ENCODE peak calls at places on chromosomes 2 and 18, in six cellular contexts. S, A, J, Y, U and W are unnamed samples.

GRCh38 chr2:170771049-170771937 is 1.1 kb downstream of the ERICH2 start:
- DNase-seq in S (no peak), A (no peak), J (peak; percentile 0), Y (no peak), U (no peak), W (peak; percentile 2)

GRCh38 chr2:174610243-174610995 is 12.8 kb upstream of the WIPF1 start:
- DNase-seq in S (no peak), A (no peak), J (no peak), Y (no peak), U (no peak), W (no peak)

GRCh38 chr18:58753976-58754375 is 82.7 kb downstream of the MALT1 start:
- DNase-seq in S (no peak), A (no peak), J (no peak), Y (no peak), U (no peak), W (no peak)

GRCh38 chr2:4020153-4020552 is 316.8 kb downstream of the DCDC2C start:
- DNase-seq in S (no peak), A (no peak), J (no peak), Y (no peak), U (no peak), W (no peak)

GRCh38 chr2:38037757-38038615 is 38.0 kb downstream of the CYP1B1 start:
- DNase-seq in S (no peak), A (peak; percentile 70), J (peak; percentile 86), Y (no peak), U (peak; percentile 33), W (no peak)

GRCh38 chr2:62265116-62265515 is 69.2 kb downstream of the B3GNT2 start:
- DNase-seq in S (no peak), A (no peak), J (no peak), Y (no peak), U (no peak), W (no peak)

GRCh38 chr18:42310956-42311355 is 355.9 kb downstream of the PIK3C3 start:
- DNase-seq in S (no peak), A (peak; percentile 85), J (peak; percentile 36), Y (no peak), U (no peak), W (no peak)

GRCh38 chr2:96601382-96602292 is 36.5 kb downstream of the KANSL3 start:
- DNase-seq in S (no peak), A (no peak), J (no peak), Y (no peak), U (no peak), W (no peak)

GRCh38 chr2:159617651-159618050 is 1.3 kb upstream of the BAZ2B start:
- DNase-seq in S (no peak), A (peak; percentile 22), J (peak; percentile 61), Y (no peak), U (no peak), W (no peak)

GRCh38 chr2:219627105-219628100 is at the start of gene SLC4A3:
- DNase-seq in S (no peak), A (peak; percentile 5), J (peak; percentile 47), Y (no peak), U (no peak), W (no peak)

GRCh38 chr2:28408764-28409599 is 16.3 kb downstream of the FOSL2 start:
- DNase-seq in S (no peak), A (peak; percentile 82), J (peak; percentile 66), Y (peak; percentile 68), U (no peak), W (peak; percentile 36)

GRCh38 chr2:106959975-106960632 is 74.1 kb upstream of the ST6GAL2 start:
- DNase-seq in S (no peak), A (peak; percentile 36), J (no peak), Y (no peak), U (no peak), W (no peak)

GRCh38 chr2:225226441-225226840 is 173.1 kb upstream of the NYAP2 start:
- DNase-seq in S (no peak), A (no peak), J (no peak), Y (no peak), U (no peak), W (no peak)

GRCh38 chr2:180442860-180443644 is 436.0 kb upstream of the CWC22 start:
- DNase-seq in S (no peak), A (no peak), J (no peak), Y (no peak), U (no peak), W (no peak)

GRCh38 chr2:58708565-58708964 is 467.4 kb upstream of the FANCL start:
- DNase-seq in S (no peak), A (no peak), J (no peak), Y (no peak), U (no peak), W (no peak)

GRCh38 chr2:154375625-154376020 is 322.9 kb upstream of the KCNJ3 start:
- DNase-seq in S (no peak), A (peak; percentile 68), J (peak; percentile 51), Y (no peak), U (peak; percentile 18), W (peak; percentile 13)

GRCh38 chr18:22560283-22560627 is 142.5 kb upstream of the CTAGE1 start:
- DNase-seq in S (no peak), A (no peak), J (no peak), Y (no peak), U (no peak), W (no peak)

GRCh38 chr2:48510329-48510728 is 19.6 kb upstream of the STON1 start:
- DNase-seq in S (no peak), A (peak; percentile 83), J (peak; percentile 58), Y (no peak), U (no peak), W (peak; percentile 27)

DNA sequence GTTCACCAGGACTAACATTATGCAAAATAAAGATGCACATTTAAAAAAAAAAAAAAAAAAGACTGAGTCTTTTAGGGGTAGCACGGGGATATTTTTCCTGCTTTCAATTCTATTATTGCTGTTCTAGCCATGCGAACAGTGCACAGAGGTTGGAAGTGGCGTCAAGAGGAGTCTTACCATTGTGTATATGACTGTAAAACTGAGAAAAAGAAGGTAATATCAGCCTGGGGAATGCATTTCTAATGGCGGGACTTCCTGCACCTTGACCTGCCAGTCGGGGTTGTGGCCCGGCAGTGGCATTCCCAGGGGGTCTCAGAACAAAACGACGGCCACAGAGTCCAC is 48.5 kb upstream of the ATP6V1B1 start:
- DNase-seq in S (no peak), A (no peak), J (no peak), Y (no peak), U (no peak), W (no peak)
- H3K4me3 ChIP-seq in S (no peak overlapping the region), A (no peak overlapping the region), J (peak overlapping the region; percentile 30), Y (no peak overlapping the region), U (peak overlapping the region; percentile 25), W (peak overlapping the region; percentile 39)

DNA sequence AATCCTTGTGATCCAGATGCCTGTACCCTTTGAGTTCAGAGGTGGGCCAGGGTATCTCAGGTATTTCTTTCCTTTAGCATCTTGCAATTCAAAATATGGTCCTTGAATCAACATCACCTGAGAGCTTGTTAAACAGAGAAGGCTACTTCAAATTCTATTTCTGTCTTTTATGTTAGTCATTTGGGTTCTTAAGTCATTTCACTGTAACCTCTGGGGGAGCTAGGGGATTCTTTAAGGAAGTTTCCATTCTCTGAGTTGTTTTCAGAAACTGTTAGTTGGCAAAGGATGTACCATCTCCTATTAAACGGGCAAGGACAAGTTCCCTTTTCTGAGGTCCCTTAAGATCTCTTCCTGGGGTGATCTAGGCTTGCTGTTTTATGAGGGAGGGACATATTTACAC is 16.6 kb downstream of the CFLAR start:
- DNase-seq in S (no peak), A (peak; percentile 48), J (no peak), Y (no peak), U (no peak), W (no peak)
- H3K4me3 ChIP-seq in S (no peak overlapping the region), A (no peak overlapping the region), J (no peak overlapping the region), Y (no peak overlapping the region), U (no peak overlapping the region), W (no peak overlapping the region)

DNA sequence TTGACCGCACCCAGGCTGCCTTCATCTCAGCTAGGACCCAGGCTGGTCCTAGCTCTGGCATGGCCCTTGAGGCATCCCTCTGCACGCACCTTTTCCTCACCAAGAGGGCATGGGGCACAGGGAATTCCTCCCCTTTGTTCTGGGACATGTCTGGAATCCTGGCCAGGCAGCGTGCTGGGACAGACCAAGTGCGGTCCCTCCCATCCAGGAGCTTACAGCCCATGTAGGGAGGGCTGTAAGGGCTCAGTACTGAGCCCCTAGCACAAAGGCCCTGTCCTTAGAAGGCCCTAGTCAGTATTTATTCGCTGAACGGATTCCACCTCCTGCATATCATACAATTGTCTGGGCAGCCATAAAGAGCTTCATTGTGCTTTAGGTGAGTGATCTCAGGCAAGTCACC is 3.0 kb downstream of the TMEM37 start:
- DNase-seq in S (no peak), A (no peak), J (no peak), Y (no peak), U (no peak), W (no peak)
- H3K4me3 ChIP-seq in S (no peak overlapping the region), A (no peak overlapping the region), J (no peak overlapping the region), Y (no peak overlapping the region), U (no peak overlapping the region), W (no peak overlapping the region)

DNA sequence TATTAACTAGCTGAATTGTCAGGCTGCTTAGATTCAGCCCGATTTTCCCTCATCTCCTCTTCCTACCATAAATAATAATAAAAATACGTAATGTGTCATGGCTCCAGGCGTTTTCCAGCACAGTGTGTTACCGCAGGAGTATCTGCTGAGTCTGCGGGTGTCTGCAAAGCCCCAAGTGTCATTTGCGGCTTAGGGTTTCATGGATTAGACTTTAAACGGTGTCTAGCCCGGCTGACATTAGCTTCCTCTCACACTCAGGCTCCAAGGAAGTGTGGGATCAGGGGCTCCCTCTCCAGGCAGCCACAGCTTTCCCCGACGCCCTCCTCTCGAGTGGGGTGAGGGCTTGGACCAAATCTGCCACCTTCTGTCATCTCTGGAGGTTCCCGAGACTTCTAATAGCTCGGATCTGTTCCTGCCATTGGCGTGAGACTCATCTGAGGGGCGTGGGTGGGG is 14.1 kb upstream of the HOXD1 start:
- DNase-seq in S (no peak), A (no peak), J (no peak), Y (no peak), U (no peak), W (no peak)
- H3K4me3 ChIP-seq in S (no peak overlapping the region), A (no peak overlapping the region), J (no peak overlapping the region), Y (no peak overlapping the region), U (no peak overlapping the region), W (no peak overlapping the region)

DNA sequence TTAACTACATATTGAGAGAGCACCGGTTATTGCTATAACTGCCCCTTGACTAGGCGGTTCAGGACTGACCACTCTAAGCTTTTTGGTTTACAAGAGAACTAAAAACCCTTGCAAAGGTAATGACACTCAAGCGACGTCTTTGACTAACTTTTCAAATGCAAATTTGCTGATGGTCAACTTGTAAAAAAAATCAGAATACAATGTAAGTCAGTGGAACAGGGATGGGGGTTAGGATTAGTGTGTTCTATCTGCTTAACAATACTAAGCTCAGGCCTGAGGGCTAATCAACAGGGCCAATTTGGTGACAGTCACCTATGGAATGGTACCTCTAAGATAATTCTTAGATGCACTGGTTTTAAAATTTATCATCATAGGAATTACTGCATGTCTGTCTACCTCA is 57.1 kb downstream of the ZAP70 start:
- DNase-seq in S (no peak), A (no peak), J (no peak), Y (no peak), U (no peak), W (no peak)
- H3K4me3 ChIP-seq in S (no peak overlapping the region), A (no peak overlapping the region), J (no peak overlapping the region), Y (no peak overlapping the region), U (no peak overlapping the region), W (no peak overlapping the region)

DNA sequence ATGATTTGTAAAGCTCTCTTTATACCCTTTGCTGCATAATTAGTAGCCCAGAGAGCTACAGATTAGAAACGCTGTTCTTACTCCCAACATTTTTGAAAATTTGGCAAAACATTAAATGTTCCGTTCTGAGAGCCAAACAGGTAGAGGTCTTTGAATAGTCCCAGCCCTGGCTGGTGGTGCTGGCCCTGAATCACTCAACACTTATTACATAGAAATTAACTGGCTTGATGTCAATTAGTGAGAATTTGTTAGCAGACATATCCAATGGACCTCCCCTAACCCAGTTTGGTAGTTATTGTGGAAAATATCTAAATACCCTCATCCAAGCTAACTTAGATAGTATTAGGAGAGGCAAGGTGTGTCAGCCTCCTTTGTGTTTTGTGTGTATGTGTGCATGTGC is 440.7 kb downstream of the MTX2 start:
- DNase-seq in S (no peak), A (no peak), J (no peak), Y (no peak), U (no peak), W (no peak)
- H3K4me3 ChIP-seq in S (no peak overlapping the region), A (no peak overlapping the region), J (no peak overlapping the region), Y (no peak overlapping the region), U (no peak overlapping the region), W (no peak overlapping the region)